ENCODE peak calls at places on chromosome 22, in seven cellular contexts. L, F, G, J, M, Q and V are unnamed samples.

GRCh38 chr22:30206964-30207363 is 39.6 kb downstream of the LIF start:
- DNase-seq in M (peak; percentile 99), G (peak; percentile 76), L (peak; percentile 79), Q (no peak), J (peak; percentile 90), F (no peak), V (no peak)

GRCh38 chr22:45887202-45888131 is 89.5 kb downstream of the WNT7B start:
- DNase-seq in J (no peak), L (peak; percentile 62), F (no peak), G (no peak), M (no peak), Q (no peak), V (no peak)

GRCh38 chr22:32643246-32643645 is 158.3 kb upstream of the TIMP3 start:
- DNase-seq in G (no peak), M (no peak), L (no peak), J (no peak), F (no peak), Q (no peak), V (no peak)

GRCh38 chr22:25090225-25090651 is 109.4 kb upstream of the CRYBB3 start:
- DNase-seq in M (no peak), G (no peak), L (no peak), Q (no peak), F (no peak), J (no peak), V (no peak)

GRCh38 chr22:37043828-37044538 is 7.6 kb upstream of the KCTD17 start:
- DNase-seq in Q (no peak), J (peak; percentile 61), F (peak; percentile 52), L (peak; percentile 79), G (peak; percentile 55), M (peak; percentile 28), V (no peak)

GRCh38 chr22:22721681-22722309 is 77.4 kb downstream of the GGTLC2 start:
- DNase-seq in Q (peak; percentile 79), G (no peak), M (peak; percentile 83), L (peak; percentile 53), J (peak; percentile 75), F (no peak), V (no peak)

GRCh38 chr22:29060931-29061330 is 700 bp downstream of the C22orf31 start:
- DNase-seq in L (no peak), M (no peak), J (no peak), F (no peak), Q (no peak), G (no peak), V (no peak)

GRCh38 chr22:47282851-47283250 is 520.4 kb downstream of the TBC1D22A start:
- DNase-seq in G (no peak), M (no peak), L (no peak), J (no peak), F (no peak), Q (no peak), V (no peak)

GRCh38 chr22:50561401-50562074 is 1.2 kb downstream of the SYCE3 start:
- DNase-seq in F (no peak), Q (no peak), J (no peak), L (no peak), M (no peak), G (no peak), V (no peak)

GRCh38 chr22:48708558-48709245 is 1119.0 kb downstream of the BRD1 start:
- DNase-seq in J (no peak), Q (no peak), L (no peak), G (no peak), F (no peak), M (no peak), V (no peak)

GRCh38 chr22:19970479-19971275 is 29.1 kb upstream of the TXNRD2 start:
- DNase-seq in G (peak; percentile 80), M (peak; percentile 51), Q (no peak), L (peak; percentile 68), F (peak; percentile 74), J (peak; percentile 72), V (no peak)
- TF ChIP-seq CTCF in G (peak; percentile 92), M (peak; percentile 83), Q (peak; percentile 88), L (peak; percentile 97), F (peak; percentile 43), J (peak; percentile 92), V (peak; percentile 96)

GRCh38 chr22:44571566-44572413 is 73.8 kb upstream of the RTL6 start:
- DNase-seq in G (no peak), M (no peak), Q (no peak), F (no peak), L (no peak), J (no peak), V (no peak)

GRCh38 chr22:44570476-44571445 is 72.7 kb upstream of the RTL6 start:
- DNase-seq in J (no peak), Q (no peak), F (no peak), M (no peak), G (no peak), L (no peak), V (no peak)

GRCh38 chr22:44569516-44569915 is 71.5 kb upstream of the RTL6 start:
- DNase-seq in M (no peak), L (no peak), Q (no peak), F (no peak), G (no peak), J (no peak), V (no peak)

GRCh38 chr22:44566911-44567310 is 68.9 kb upstream of the RTL6 start:
- DNase-seq in J (no peak), F (no peak), L (no peak), G (no peak), Q (no peak), M (no peak), V (no peak)

DNA sequence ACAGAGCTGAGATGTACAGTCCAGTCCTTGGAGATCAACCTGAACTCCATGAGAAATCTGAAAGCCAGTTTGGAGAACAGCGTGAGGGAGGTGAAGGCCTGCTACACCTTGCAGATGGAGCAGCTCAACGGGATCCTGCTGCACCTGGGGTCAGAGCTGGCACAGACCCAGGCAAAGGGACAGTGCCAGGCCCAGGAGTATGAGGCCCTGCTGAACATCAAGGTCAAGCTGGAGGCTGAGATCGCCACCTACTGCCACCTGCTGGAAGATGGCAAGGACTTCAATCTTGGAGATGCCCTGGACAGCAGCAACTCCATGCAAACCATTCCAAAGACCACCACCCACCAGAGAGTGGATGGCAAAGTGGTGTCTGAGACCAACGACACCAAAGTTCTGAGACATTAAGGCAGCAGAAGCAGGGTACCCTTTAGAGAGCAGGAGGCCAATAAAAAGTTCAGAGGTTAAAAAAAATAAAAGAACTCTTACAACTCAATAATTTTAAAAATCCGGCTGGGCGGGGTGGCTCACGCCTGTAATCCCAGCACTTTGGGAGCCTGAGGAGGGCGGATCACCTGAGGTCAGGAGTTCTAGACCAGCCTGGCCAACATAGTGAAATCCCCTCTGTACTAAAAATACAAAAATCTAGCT is 69.9 kb upstream of the RTL6 start:
- DNase-seq in G (no peak), Q (no peak), M (peak; percentile 39), F (no peak), J (peak; percentile 57), L (peak; percentile 68), V (no peak)
- TF ChIP-seq CTCF in G (peak; percentile 46), Q (peak; percentile 35), M (peak; percentile 49), F (no peak), J (peak; percentile 70), L (peak; percentile 70), V (peak; percentile 63)

GRCh38 chr22:44761025-44761424 is 8.7 kb downstream of the ARHGAP8 start:
- DNase-seq in F (no peak), G (no peak), Q (no peak), M (no peak), L (no peak), J (no peak), V (no peak)
- TF ChIP-seq CTCF in F (no peak), G (no peak), Q (no peak), M (no peak), L (no peak), J (no peak), V (no peak)

GRCh38 chr22:19827341-19828034 is 27.2 kb downstream of the GNB1L start:
- DNase-seq in J (no peak), G (no peak), M (peak; percentile 28), L (no peak), F (no peak), Q (no peak), V (no peak)
- TF ChIP-seq CTCF in J (no peak), G (no peak), M (no peak), L (no peak), F (no peak), Q (no peak), V (no peak)

GRCh38 chr22:23862103-23862502 is 4.4 kb downstream of the SLC2A11 start:
- DNase-seq in Q (no peak), M (peak; percentile 52), L (peak; percentile 62), F (no peak), J (peak; percentile 68), G (peak; percentile 68), V (no peak)
- TF ChIP-seq CTCF in Q (peak; percentile 34), M (peak; percentile 67), L (peak; percentile 46), F (no peak), J (peak; percentile 82), G (peak; percentile 64), V (peak; percentile 65)

DNA sequence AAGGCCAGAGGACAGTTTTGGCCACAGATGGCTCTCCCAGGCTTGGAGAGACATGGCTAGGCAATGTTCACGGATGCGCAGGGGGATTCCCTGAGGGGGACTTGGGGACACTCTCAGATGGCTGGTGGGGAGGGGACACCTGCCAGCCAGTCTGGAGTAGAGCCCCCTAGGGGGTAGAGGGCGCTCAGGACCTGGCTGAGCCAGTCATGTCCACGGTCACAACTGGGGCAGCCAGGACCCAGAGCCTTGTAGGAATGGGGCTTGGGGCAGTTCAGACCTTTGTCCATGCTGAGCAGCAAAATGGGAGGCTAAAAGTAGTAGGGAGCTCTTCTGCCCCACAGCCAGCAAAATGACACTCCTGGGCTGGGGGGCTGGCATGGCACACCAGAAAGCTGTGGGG is 1.7 kb downstream of the CSDC2 start:
- DNase-seq in J (no peak), L (no peak), G (no peak), M (no peak), F (no peak), Q (no peak), V (no peak)
- TF ChIP-seq CTCF in J (no peak), L (no peak), G (no peak), M (no peak), F (no peak), Q (no peak), V (no peak)

GRCh38 chr22:17918840-17919239 is 105.5 kb downstream of the MICAL3 start:
- DNase-seq in Q (no peak), J (no peak), M (peak; percentile 64), G (no peak), F (no peak), L (no peak), V (no peak)

GRCh38 chr22:17921871-17922821 is 102.2 kb downstream of the MICAL3 start:
- DNase-seq in L (no peak), F (no peak), M (no peak), Q (no peak), G (peak; percentile 72), J (no peak), V (no peak)

GRCh38 chr22:17919276-17920144 is 104.9 kb downstream of the MICAL3 start:
- DNase-seq in M (no peak), G (no peak), Q (no peak), L (no peak), F (no peak), J (no peak), V (no peak)

GRCh38 chr22:17920992-17921650 is 103.2 kb downstream of the MICAL3 start:
- DNase-seq in L (no peak), F (no peak), Q (no peak), M (no peak), J (no peak), G (no peak), V (no peak)

GRCh38 chr22:17920145-17920605 is 104.2 kb downstream of the MICAL3 start:
- DNase-seq in Q (no peak), F (no peak), G (peak; percentile 59), J (peak; percentile 67), M (peak; percentile 62), L (peak; percentile 51), V (no peak)
- TF ChIP-seq CTCF in Q (peak; percentile 11), F (no peak), G (no peak), J (no peak), M (peak; percentile 2), L (no peak), V (no peak)